ENCODE peak calls at places on chromosome 20, in five cellular contexts. U is K562, B is HepG2, R is SK-N-SH, M is H1. T is an unnamed sample.
A peak's percentile ranks its signal among the peaks of the same experiment; 100 is the strongest.

GRCh38 chr20:47736570-47737152 is 48.6 kb downstream of the SULF2 start:
- DNase-seq in U (no peak), B (no peak), R (no peak), M (no peak), T (no peak)

GRCh38 chr20:25076731-25077609 is 5.0 kb downstream of the VSX1 start:
- DNase-seq in U (no peak), B (peak; percentile 82), R (peak; percentile 48), M (no peak), T (peak; percentile 89)

GRCh38 chr20:29298759-29299613 is 1958.5 kb upstream of the DEFB115 start:
- DNase-seq in U (no peak), B (no peak), R (no peak), M (no peak), T (no peak)

GRCh38 chr20:41242807-41243206 is 74.7 kb downstream of the ZHX3 start:
- DNase-seq in U (no peak), B (no peak), R (no peak), M (no peak), T (no peak)

GRCh38 chr20:7375905-7376304 is 564.4 kb downstream of the HAO1 start:
- DNase-seq in U (peak; percentile 2), B (peak; percentile 29), R (no peak), M (no peak), T (no peak)

GRCh38 chr20:20083796-20084195 is 31.5 kb downstream of the CFAP61 start:
- DNase-seq in U (peak; percentile 7), B (peak; percentile 52), R (peak; percentile 31), M (no peak), T (peak; percentile 29)

GRCh38 chr20:48697845-48698491 is 129.8 kb downstream of the PREX1 start:
- DNase-seq in U (no peak), B (peak; percentile 87), R (peak; percentile 76), M (no peak), T (peak; percentile 56)

GRCh38 chr20:5002077-5002413 is 735 bp upstream of the SLC23A2 start:
- DNase-seq in U (no peak), B (no peak), R (peak; percentile 29), M (no peak), T (no peak)

GRCh38 chr20:11894072-11894471 is 23.6 kb upstream of the BTBD3 start:
- DNase-seq in U (no peak), B (no peak), R (no peak), M (no peak), T (no peak)

GRCh38 chr20:1633535-1633934 is 13.7 kb upstream of the SIRPB1 start:
- DNase-seq in U (peak; percentile 16), B (peak; percentile 66), R (no peak), M (no peak), T (peak; percentile 19)

GRCh38 chr20:40744072-40744471 is 55.0 kb upstream of the MAFB start:
- DNase-seq in U (no peak), B (no peak), R (no peak), M (no peak), T (no peak)

GRCh38 chr20:57509665-57510237 is 15.2 kb downstream of the CTCFL start:
- DNase-seq in U (peak; percentile 36), B (peak; percentile 35), R (peak; percentile 56), M (no peak), T (peak; percentile 45)

GRCh38 chr20:53642196-53643030 is 48.8 kb upstream of the ZNF217 start:
- DNase-seq in U (peak; percentile 80), B (peak; percentile 99), R (no peak), M (no peak), T (peak; percentile 81)

GRCh38 chr20:47574616-47575401 is 73.1 kb downstream of the NCOA3 start:
- DNase-seq in U (peak; percentile 27), B (no peak), R (peak; percentile 62), M (no peak), T (peak; percentile 80)

GRCh38 chr20:39289316-39289715 is 327.2 kb downstream of the DHX35 start:
- DNase-seq in U (no peak), B (no peak), R (no peak), M (no peak), T (no peak)

GRCh38 chr20:52056203-52057062 is 135.1 kb downstream of the ZFP64 start:
- DNase-seq in U (no peak), B (no peak), R (no peak), M (no peak), T (peak; percentile 46)

GRCh38 chr20:4592316-4593148 is 129.2 kb upstream of the PRND start:
- DNase-seq in U (peak; percentile 66), B (peak; percentile 81), R (peak; percentile 84), M (no peak), T (peak; percentile 78)

GRCh38 chr20:20677186-20677585 is 35.3 kb downstream of the RALGAPA2 start:
- DNase-seq in U (no peak), B (no peak), R (no peak), M (no peak), T (no peak)

GRCh38 chr20:40697466-40697987 is 8.5 kb upstream of the MAFB start:
- DNase-seq in U (no peak), B (no peak), R (no peak), M (no peak), T (no peak)

GRCh38 chr20:1184638-1185315 is at the start of gene TMEM74B:
- DNase-seq in U (peak; percentile 29), B (no peak), R (peak; percentile 79), M (no peak), T (no peak)

GRCh38 chr20:25397827-25398226 is 7.2 kb upstream of the ABHD12 start:
- DNase-seq in U (no peak), B (no peak), R (no peak), M (no peak), T (no peak)

GRCh38 chr20:38883081-38883980 is 42.9 kb upstream of the FAM83D start:
- DNase-seq in U (no peak), B (no peak), R (peak; percentile 89), M (no peak), T (no peak)

GRCh38 chr20:9363673-9364072 is 150.7 kb upstream of the LAMP5 start:
- DNase-seq in U (no peak), B (no peak), R (no peak), M (no peak), T (no peak)

GRCh38 chr20:8172191-8172590 is 40.1 kb downstream of the PLCB1 start:
- DNase-seq in U (no peak), B (peak; percentile 41), R (no peak), M (no peak), T (no peak)

GRCh38 chr20:48283470-48284110 is 498.3 kb upstream of the SULF2 start:
- DNase-seq in U (no peak), B (peak; percentile 82), R (no peak), M (no peak), T (peak; percentile 45)

GRCh38 chr20:4156411-4156810 is 141.1 kb upstream of the RNF24 start:
- DNase-seq in U (no peak), B (no peak), R (no peak), M (no peak), T (no peak)

GRCh38 chr20:35511814-35512420 is 17.5 kb downstream of the C20orf173 start:
- DNase-seq in U (peak; percentile 37), B (peak; percentile 53), R (peak; percentile 48), M (no peak), T (peak; percentile 34)

GRCh38 chr20:63978319-63979220 is 872 bp downstream of the SAMD10 start:
- DNase-seq in U (peak; percentile 76), B (peak; percentile 79), R (peak; percentile 79), M (no peak), T (no peak)

GRCh38 chr20:19697415-19697814 is 60.6 kb upstream of the RIN2 start:
- DNase-seq in U (no peak), B (no peak), R (no peak), M (no peak), T (no peak)

GRCh38 chr20:45467861-45468260 is 1.7 kb upstream of the WFDC2 start:
- DNase-seq in U (no peak), B (no peak), R (no peak), M (no peak), T (no peak)
- TF ChIP-seq CHD2 in U (no peak), B (no peak), R (no peak), M (no peak), T (no peak)

GRCh38 chr20:23152902-23153301 is 66.8 kb upstream of the CD93 start:
- DNase-seq in U (no peak), B (no peak), R (no peak), M (no peak), T (no peak)

GRCh38 chr20:23153696-23154341 is 67.7 kb upstream of the CD93 start:
- DNase-seq in U (peak; percentile 8), B (no peak), R (no peak), M (no peak), T (no peak)

GRCh38 chr20:23156170-23156841 is 70.2 kb upstream of the CD93 start:
- DNase-seq in U (peak; percentile 62), B (peak; percentile 50), R (no peak), M (no peak), T (peak; percentile 41)

GRCh38 chr20:23156842-23157423 is 70.8 kb upstream of the CD93 start:
- DNase-seq in U (peak; percentile 11), B (no peak), R (no peak), M (no peak), T (no peak)

DNA sequence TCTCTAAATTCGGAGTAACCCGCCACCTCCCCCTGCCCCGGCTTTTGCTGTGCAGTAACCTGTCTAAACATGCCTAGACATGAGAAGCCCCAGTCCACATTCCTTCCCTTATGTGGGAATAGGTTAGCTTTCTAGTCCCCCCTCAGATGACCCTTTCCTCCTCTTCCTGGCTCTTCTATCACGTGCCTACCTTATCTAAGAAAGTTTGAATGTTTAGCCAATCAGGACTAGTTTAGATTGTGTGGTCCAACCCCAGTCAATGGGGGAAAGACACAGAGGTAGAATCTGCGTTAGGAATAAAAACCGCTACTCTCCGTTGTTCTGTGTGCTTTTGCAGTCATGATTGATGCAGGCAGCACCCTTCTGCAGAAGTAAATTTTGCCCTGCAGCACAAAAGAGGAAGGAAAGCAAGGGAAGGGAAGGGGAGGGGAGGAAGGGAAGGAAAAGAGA is 69.0 kb upstream of the CD93 start:
- DNase-seq in U (peak; percentile 67), B (no peak), R (no peak), M (no peak), T (no peak)
- TF ChIP-seq MAX in U (no peak), B (no peak), R (no peak), M (no peak), T (no peak)

GRCh38 chr20:32396656-32397160 is 38.6 kb downstream of the ASXL1 start:
- DNase-seq in U (no peak), B (no peak), R (no peak), M (no peak), T (no peak)
- TF ChIP-seq CHD2 in U (no peak), B (no peak), R (no peak), M (no peak), T (no peak)

GRCh38 chr20:61056627-61057312 is 195.3 kb upstream of the CDH4 start:
- DNase-seq in U (no peak), B (no peak), R (no peak), M (no peak), T (no peak)

GRCh38 chr20:61065853-61066252 is 186.2 kb upstream of the CDH4 start:
- DNase-seq in U (no peak), B (no peak), R (no peak), M (no peak), T (no peak)

GRCh38 chr20:61057313-61058171 is 194.5 kb upstream of the CDH4 start:
- DNase-seq in U (no peak), B (no peak), R (no peak), M (no peak), T (no peak)

GRCh38 chr20:61066541-61066940 is 185.5 kb upstream of the CDH4 start:
- DNase-seq in U (no peak), B (no peak), R (no peak), M (no peak), T (no peak)

GRCh38 chr20:61061981-61062380 is 190.1 kb upstream of the CDH4 start:
- DNase-seq in U (no peak), B (no peak), R (no peak), M (no peak), T (no peak)
- TF ChIP-seq MAX in U (no peak), B (no peak), R (no peak), M (no peak), T (no peak)

GRCh38 chr20:62314339-62314638 is 11.5 kb downstream of the ADRM1 start:
- DNase-seq in U (no peak), B (no peak), R (no peak), M (no peak), T (no peak)
- TF ChIP-seq CHD2 in U (no peak), B (no peak), R (no peak), M (no peak), T (no peak)